ENCODE peak calls at places on chromosome 13, in four cellular contexts. One of them, this sample, is unnamed.

GRCh38 chr13:29101404-29101803 is 281.3 kb downstream of the MTUS2 start:
- DNase-seq in activated T-helper 2 cell treated with anti-CD3 and anti-CD28 coated beads, Interferon-gamma antibody, Interleukin-2, Interleukin-4, amounts not matched to agents 10 μg/mL and 5 μg/mL and 100 μg/mL, durations not matched to agents 14 hours and 24 hours and 36 hours: no peak
- DNase-seq in NCI-H774: no peak
- DNase-seq in left ventricle myocardium superior: no peak
- DNase-seq in this sample: no peak

GRCh38 chr13:51957377-51958216 is 53.7 kb downstream of the ATP7B start:
- DNase-seq in activated T-helper 2 cell treated with anti-CD3 and anti-CD28 coated beads, Interferon-gamma antibody, Interleukin-2, Interleukin-4, amounts not matched to agents 10 μg/mL and 5 μg/mL and 100 μg/mL, durations not matched to agents 14 hours and 24 hours and 36 hours: no peak
- DNase-seq in NCI-H774: no peak
- DNase-seq in left ventricle myocardium superior: no peak
- DNase-seq in this sample: no peak

GRCh38 chr13:52405767-52406494 is at the start of gene THSD1:
- DNase-seq in activated T-helper 2 cell treated with anti-CD3 and anti-CD28 coated beads, Interferon-gamma antibody, Interleukin-2, Interleukin-4, amounts not matched to agents 10 μg/mL and 5 μg/mL and 100 μg/mL, durations not matched to agents 14 hours and 24 hours and 36 hours: no peak
- DNase-seq in NCI-H774: no peak
- DNase-seq in left ventricle myocardium superior: peak
- DNase-seq in this sample: peak

GRCh38 chr13:66887088-66887487 is 343.0 kb downstream of the PCDH9 start:
- DNase-seq in activated T-helper 2 cell treated with anti-CD3 and anti-CD28 coated beads, Interferon-gamma antibody, Interleukin-2, Interleukin-4, amounts not matched to agents 10 μg/mL and 5 μg/mL and 100 μg/mL, durations not matched to agents 14 hours and 24 hours and 36 hours: no peak
- DNase-seq in NCI-H774: no peak
- DNase-seq in left ventricle myocardium superior: no peak
- DNase-seq in this sample: no peak

GRCh38 chr13:111330211-111330610 is 9.8 kb downstream of the TEX29 start:
- DNase-seq in activated T-helper 2 cell treated with anti-CD3 and anti-CD28 coated beads, Interferon-gamma antibody, Interleukin-2, Interleukin-4, amounts not matched to agents 10 μg/mL and 5 μg/mL and 100 μg/mL, durations not matched to agents 14 hours and 24 hours and 36 hours: no peak
- DNase-seq in NCI-H774: no peak
- DNase-seq in left ventricle myocardium superior: no peak
- DNase-seq in this sample: no peak

GRCh38 chr13:99986751-99987150 is 5.2 kb downstream of the ZIC2 start:
- DNase-seq in activated T-helper 2 cell treated with anti-CD3 and anti-CD28 coated beads, Interferon-gamma antibody, Interleukin-2, Interleukin-4, amounts not matched to agents 10 μg/mL and 5 μg/mL and 100 μg/mL, durations not matched to agents 14 hours and 24 hours and 36 hours: no peak
- DNase-seq in NCI-H774: no peak
- DNase-seq in left ventricle myocardium superior: no peak
- DNase-seq in this sample: no peak

GRCh38 chr13:26228080-26228479 is 6.0 kb upstream of the RNF6 start:
- DNase-seq in activated T-helper 2 cell treated with anti-CD3 and anti-CD28 coated beads, Interferon-gamma antibody, Interleukin-2, Interleukin-4, amounts not matched to agents 10 μg/mL and 5 μg/mL and 100 μg/mL, durations not matched to agents 14 hours and 24 hours and 36 hours: no peak
- DNase-seq in NCI-H774: no peak
- DNase-seq in left ventricle myocardium superior: no peak
- DNase-seq in this sample: no peak

GRCh38 chr13:34414616-34415015 is 527.5 kb upstream of the NBEA start:
- DNase-seq in activated T-helper 2 cell treated with anti-CD3 and anti-CD28 coated beads, Interferon-gamma antibody, Interleukin-2, Interleukin-4, amounts not matched to agents 10 μg/mL and 5 μg/mL and 100 μg/mL, durations not matched to agents 14 hours and 24 hours and 36 hours: no peak
- DNase-seq in NCI-H774: no peak
- DNase-seq in left ventricle myocardium superior: no peak
- DNase-seq in this sample: no peak

GRCh38 chr13:114154476-114154875 is 22.1 kb upstream of the RASA3 start:
- DNase-seq in activated T-helper 2 cell treated with anti-CD3 and anti-CD28 coated beads, Interferon-gamma antibody, Interleukin-2, Interleukin-4, amounts not matched to agents 10 μg/mL and 5 μg/mL and 100 μg/mL, durations not matched to agents 14 hours and 24 hours and 36 hours: no peak
- DNase-seq in NCI-H774: no peak
- DNase-seq in left ventricle myocardium superior: no peak
- DNase-seq in this sample: no peak

GRCh38 chr13:39603424-39603947 is 493 bp upstream of the LHFPL6 start:
- DNase-seq in activated T-helper 2 cell treated with anti-CD3 and anti-CD28 coated beads, Interferon-gamma antibody, Interleukin-2, Interleukin-4, amounts not matched to agents 10 μg/mL and 5 μg/mL and 100 μg/mL, durations not matched to agents 14 hours and 24 hours and 36 hours: no peak
- DNase-seq in NCI-H774: no peak
- DNase-seq in left ventricle myocardium superior: peak
- DNase-seq in this sample: no peak

GRCh38 chr13:30616927-30617314 is 799 bp upstream of the USPL1 start:
- DNase-seq in activated T-helper 2 cell treated with anti-CD3 and anti-CD28 coated beads, Interferon-gamma antibody, Interleukin-2, Interleukin-4, amounts not matched to agents 10 μg/mL and 5 μg/mL and 100 μg/mL, durations not matched to agents 14 hours and 24 hours and 36 hours: no peak
- DNase-seq in NCI-H774: peak
- DNase-seq in left ventricle myocardium superior: peak
- DNase-seq in this sample: no peak

GRCh38 chr13:73687087-73687486 is 447.1 kb downstream of the KLF12 start:
- DNase-seq in activated T-helper 2 cell treated with anti-CD3 and anti-CD28 coated beads, Interferon-gamma antibody, Interleukin-2, Interleukin-4, amounts not matched to agents 10 μg/mL and 5 μg/mL and 100 μg/mL, durations not matched to agents 14 hours and 24 hours and 36 hours: no peak
- DNase-seq in NCI-H774: no peak
- DNase-seq in left ventricle myocardium superior: no peak
- DNase-seq in this sample: no peak

GRCh38 chr13:113002206-113002821 is 33.3 kb downstream of the MCF2L start:
- DNase-seq in activated T-helper 2 cell treated with anti-CD3 and anti-CD28 coated beads, Interferon-gamma antibody, Interleukin-2, Interleukin-4, amounts not matched to agents 10 μg/mL and 5 μg/mL and 100 μg/mL, durations not matched to agents 14 hours and 24 hours and 36 hours: no peak
- DNase-seq in NCI-H774: peak
- DNase-seq in left ventricle myocardium superior: no peak
- DNase-seq in this sample: no peak

GRCh38 chr13:43388282-43389034 is 365.1 kb downstream of the DNAJC15 start:
- DNase-seq in activated T-helper 2 cell treated with anti-CD3 and anti-CD28 coated beads, Interferon-gamma antibody, Interleukin-2, Interleukin-4, amounts not matched to agents 10 μg/mL and 5 μg/mL and 100 μg/mL, durations not matched to agents 14 hours and 24 hours and 36 hours: no peak
- DNase-seq in NCI-H774: no peak
- DNase-seq in left ventricle myocardium superior: no peak
- DNase-seq in this sample: no peak

GRCh38 chr13:94143624-94144350 is 335.7 kb downstream of the DCT start:
- DNase-seq in activated T-helper 2 cell treated with anti-CD3 and anti-CD28 coated beads, Interferon-gamma antibody, Interleukin-2, Interleukin-4, amounts not matched to agents 10 μg/mL and 5 μg/mL and 100 μg/mL, durations not matched to agents 14 hours and 24 hours and 36 hours: no peak
- DNase-seq in NCI-H774: no peak
- DNase-seq in left ventricle myocardium superior: no peak
- DNase-seq in this sample: no peak

GRCh38 chr13:32243695-32244094 is 71.5 kb downstream of the ZAR1L start:
- DNase-seq in activated T-helper 2 cell treated with anti-CD3 and anti-CD28 coated beads, Interferon-gamma antibody, Interleukin-2, Interleukin-4, amounts not matched to agents 10 μg/mL and 5 μg/mL and 100 μg/mL, durations not matched to agents 14 hours and 24 hours and 36 hours: no peak
- DNase-seq in NCI-H774: no peak
- DNase-seq in left ventricle myocardium superior: no peak
- DNase-seq in this sample: no peak

GRCh38 chr13:42786696-42787095 is 5.3 kb downstream of the FAM216B start:
- DNase-seq in activated T-helper 2 cell treated with anti-CD3 and anti-CD28 coated beads, Interferon-gamma antibody, Interleukin-2, Interleukin-4, amounts not matched to agents 10 μg/mL and 5 μg/mL and 100 μg/mL, durations not matched to agents 14 hours and 24 hours and 36 hours: no peak
- DNase-seq in NCI-H774: no peak
- DNase-seq in left ventricle myocardium superior: no peak
- DNase-seq in this sample: no peak

GRCh38 chr13:33089311-33089710 is 73.1 kb downstream of the KL start:
- DNase-seq in activated T-helper 2 cell treated with anti-CD3 and anti-CD28 coated beads, Interferon-gamma antibody, Interleukin-2, Interleukin-4, amounts not matched to agents 10 μg/mL and 5 μg/mL and 100 μg/mL, durations not matched to agents 14 hours and 24 hours and 36 hours: no peak
- DNase-seq in NCI-H774: peak
- DNase-seq in left ventricle myocardium superior: no peak
- DNase-seq in this sample: no peak

GRCh38 chr13:25927363-25927762 is 124.5 kb downstream of the SHISA2 start:
- DNase-seq in activated T-helper 2 cell treated with anti-CD3 and anti-CD28 coated beads, Interferon-gamma antibody, Interleukin-2, Interleukin-4, amounts not matched to agents 10 μg/mL and 5 μg/mL and 100 μg/mL, durations not matched to agents 14 hours and 24 hours and 36 hours: no peak
- DNase-seq in NCI-H774: no peak
- DNase-seq in left ventricle myocardium superior: no peak
- DNase-seq in this sample: no peak

GRCh38 chr13:113557013-113557412 is 27.5 kb upstream of the TFDP1 start:
- DNase-seq in activated T-helper 2 cell treated with anti-CD3 and anti-CD28 coated beads, Interferon-gamma antibody, Interleukin-2, Interleukin-4, amounts not matched to agents 10 μg/mL and 5 μg/mL and 100 μg/mL, durations not matched to agents 14 hours and 24 hours and 36 hours: no peak
- DNase-seq in NCI-H774: no peak
- DNase-seq in left ventricle myocardium superior: no peak
- DNase-seq in this sample: peak

GRCh38 chr13:64928704-64929499 is 2301.2 kb downstream of the PCDH9 start:
- DNase-seq in activated T-helper 2 cell treated with anti-CD3 and anti-CD28 coated beads, Interferon-gamma antibody, Interleukin-2, Interleukin-4, amounts not matched to agents 10 μg/mL and 5 μg/mL and 100 μg/mL, durations not matched to agents 14 hours and 24 hours and 36 hours: no peak
- DNase-seq in NCI-H774: no peak
- DNase-seq in left ventricle myocardium superior: no peak
- DNase-seq in this sample: no peak

GRCh38 chr13:97567510-97568243 is 133.7 kb downstream of the RAP2A start:
- DNase-seq in activated T-helper 2 cell treated with anti-CD3 and anti-CD28 coated beads, Interferon-gamma antibody, Interleukin-2, Interleukin-4, amounts not matched to agents 10 μg/mL and 5 μg/mL and 100 μg/mL, durations not matched to agents 14 hours and 24 hours and 36 hours: no peak
- DNase-seq in NCI-H774: no peak
- DNase-seq in left ventricle myocardium superior: no peak
- DNase-seq in this sample: no peak

GRCh38 chr13:41306271-41307150 is 4.6 kb upstream of the NAA16 start:
- DNase-seq in activated T-helper 2 cell treated with anti-CD3 and anti-CD28 coated beads, Interferon-gamma antibody, Interleukin-2, Interleukin-4, amounts not matched to agents 10 μg/mL and 5 μg/mL and 100 μg/mL, durations not matched to agents 14 hours and 24 hours and 36 hours: no peak
- DNase-seq in NCI-H774: no peak
- DNase-seq in left ventricle myocardium superior: no peak
- DNase-seq in this sample: no peak

GRCh38 chr13:45941261-45941660 is 89.7 kb upstream of the SIAH3 start:
- DNase-seq in activated T-helper 2 cell treated with anti-CD3 and anti-CD28 coated beads, Interferon-gamma antibody, Interleukin-2, Interleukin-4, amounts not matched to agents 10 μg/mL and 5 μg/mL and 100 μg/mL, durations not matched to agents 14 hours and 24 hours and 36 hours: no peak
- DNase-seq in NCI-H774: no peak
- DNase-seq in left ventricle myocardium superior: no peak
- DNase-seq in this sample: no peak

GRCh38 chr13:113616281-113616906 is 31.8 kb downstream of the TFDP1 start:
- DNase-seq in activated T-helper 2 cell treated with anti-CD3 and anti-CD28 coated beads, Interferon-gamma antibody, Interleukin-2, Interleukin-4, amounts not matched to agents 10 μg/mL and 5 μg/mL and 100 μg/mL, durations not matched to agents 14 hours and 24 hours and 36 hours: no peak
- DNase-seq in NCI-H774: no peak
- DNase-seq in left ventricle myocardium superior: peak
- DNase-seq in this sample: no peak

GRCh38 chr13:29935309-29935981 is 85.0 kb upstream of the UBL3 start:
- DNase-seq in activated T-helper 2 cell treated with anti-CD3 and anti-CD28 coated beads, Interferon-gamma antibody, Interleukin-2, Interleukin-4, amounts not matched to agents 10 μg/mL and 5 μg/mL and 100 μg/mL, durations not matched to agents 14 hours and 24 hours and 36 hours: peak
- DNase-seq in NCI-H774: no peak
- DNase-seq in left ventricle myocardium superior: no peak
- DNase-seq in this sample: peak

GRCh38 chr13:36945078-36945477 is 25.0 kb upstream of the SMAD9 start:
- DNase-seq in activated T-helper 2 cell treated with anti-CD3 and anti-CD28 coated beads, Interferon-gamma antibody, Interleukin-2, Interleukin-4, amounts not matched to agents 10 μg/mL and 5 μg/mL and 100 μg/mL, durations not matched to agents 14 hours and 24 hours and 36 hours: no peak
- DNase-seq in NCI-H774: no peak
- DNase-seq in left ventricle myocardium superior: no peak
- DNase-seq in this sample: no peak